ENCODE peak calls at places on chromosomes 5 and 9, in seven cellular contexts. N is CD8-positive, alpha-beta T cell; Q is HEK293T; C is neural crest cell; X is frontal cortex; J is spleen; L is fibroblast of pulmonary artery. B is an unnamed sample.

GRCh38 chr5:29089591-29090141 is 2051.3 kb upstream of the CDH9 start:
- DNase-seq in N (no peak), Q (no peak), J (no peak), C (no peak), L (no peak), X (no peak), B (no peak)

GRCh38 chr5:150411245-150411979 is 1.3 kb downstream of the CD74 start:
- DNase-seq in C (no peak), Q (peak; percentile 37), L (peak; percentile 19), X (no peak), N (peak; percentile 53), J (peak; percentile 90), B (peak; percentile 17)

GRCh38 chr5:42951847-42952411 is 88.2 kb downstream of the ANXA2R start:
- DNase-seq in Q (no peak), N (peak; percentile 42), J (peak; percentile 90), X (peak; percentile 24), L (peak; percentile 50), C (no peak), B (no peak)

GRCh38 chr9:38008168-38009034 is 60.6 kb downstream of the SHB start:
- DNase-seq in C (peak; percentile 28), L (peak; percentile 82), Q (no peak), N (no peak), J (no peak), X (no peak), B (no peak)

GRCh38 chr5:178434851-178435250 is 155.3 kb downstream of the COL23A1 start:
- DNase-seq in L (no peak), C (no peak), J (no peak), N (no peak), X (no peak), Q (peak; percentile 41), B (no peak)

GRCh38 chr5:116237917-116238502 is 153.2 kb downstream of the COMMD10 start:
- DNase-seq in L (peak; percentile 6), C (no peak), X (no peak), Q (peak; percentile 11), N (no peak), J (no peak), B (no peak)

GRCh38 chr9:121491111-121491510 is 8.5 kb downstream of the GGTA1 start:
- DNase-seq in N (no peak), C (no peak), Q (no peak), X (no peak), L (no peak), J (no peak), B (no peak)

GRCh38 chr9:136062657-136063439 is 32.2 kb downstream of the NACC2 start:
- DNase-seq in C (no peak), N (no peak), J (no peak), X (no peak), L (no peak), Q (no peak), B (no peak)

GRCh38 chr9:131045300-131046092 is 36.5 kb downstream of the LAMC3 start:
- DNase-seq in Q (no peak), J (no peak), X (no peak), C (no peak), L (no peak), N (no peak), B (no peak)

GRCh38 chr5:95870105-95870672 is 47.7 kb upstream of the GLRX start:
- DNase-seq in N (no peak), C (no peak), X (no peak), J (no peak), L (peak; percentile 72), Q (no peak), B (no peak)

GRCh38 chr5:57102189-57102904 is 71.5 kb upstream of the GPBP1 start:
- DNase-seq in C (no peak), X (no peak), N (no peak), J (no peak), Q (no peak), L (no peak), B (no peak)

GRCh38 chr5:140240987-140241706 is 61.8 kb downstream of the PFDN1 start:
- DNase-seq in Q (peak; percentile 72), N (no peak), C (peak; percentile 33), X (peak; percentile 58), L (peak; percentile 92), J (no peak), B (peak; percentile 93)

GRCh38 chr5:146331257-146331822 is 7.3 kb upstream of the POU4F3 start:
- DNase-seq in C (no peak), Q (no peak), N (no peak), X (no peak), J (no peak), L (no peak), B (no peak)

GRCh38 chr5:140926903-140927573 is 939 bp downstream of the PCDHAC1 start:
- DNase-seq in C (no peak), Q (no peak), L (no peak), X (no peak), N (no peak), J (no peak), B (no peak)

GRCh38 chr9:71663931-71664459 is 104.3 kb downstream of the CEMIP2 start:
- DNase-seq in N (no peak), J (no peak), Q (no peak), X (no peak), L (peak; percentile 39), C (no peak), B (no peak)

GRCh38 chr9:78130004-78130403 is 98.4 kb upstream of the GNAQ start:
- DNase-seq in N (no peak), Q (peak; percentile 42), J (no peak), C (peak; percentile 29), X (no peak), L (peak; percentile 63), B (peak; percentile 90)

GRCh38 chr5:30099634-30100033 is 1093.9 kb upstream of the CDH6 start:
- DNase-seq in J (no peak), N (no peak), C (no peak), Q (no peak), X (no peak), L (peak; percentile 64), B (no peak)

GRCh38 chr5:173016621-173017046 is 33.1 kb downstream of the ATP6V0E1 start:
- DNase-seq in C (no peak), Q (no peak), X (no peak), N (no peak), L (peak; percentile 86), J (no peak), B (peak; percentile 4)

GRCh38 chr9:86795861-86796497 is 151.3 kb downstream of the GAS1 start:
- DNase-seq in X (no peak), Q (no peak), N (no peak), L (peak; percentile 93), C (no peak), J (no peak), B (no peak)

GRCh38 chr9:5799314-5799713 is 33.6 kb downstream of the ERMP1 start:
- DNase-seq in Q (peak; percentile 6), L (peak; percentile 76), J (no peak), X (peak; percentile 12), C (no peak), N (no peak), B (peak; percentile 22)

B was measured in hippocampal formation.